ENCODE peak calls at places on chromosome 9, in five cellular contexts. L is WERI-Rb-1, X is HFF-Myc, P is left ventricle myocardium inferior, O is AG08396. Y is an unnamed sample.

GRCh38 chr9:119020730-119021333 is 348.4 kb downstream of the BRINP1 start:
- DNase-seq in P (no peak), L (no peak), O (no peak), X (no peak), Y (no peak)

GRCh38 chr9:6014668-6015270 is 655 bp downstream of the RANBP6 start:
- DNase-seq in L (no peak), X (no peak), O (peak), P (no peak), Y (no peak)

GRCh38 chr9:112119225-112120045 is 55.7 kb downstream of the SUSD1 start:
- DNase-seq in L (peak), P (no peak), O (no peak), X (no peak), Y (no peak)

GRCh38 chr9:84125046-84125445 is 144.4 kb downstream of the RMI1 start:
- DNase-seq in O (no peak), X (no peak), L (no peak), P (no peak), Y (no peak)

GRCh38 chr9:4293293-4293931 is 6.5 kb downstream of the GLIS3 start:
- DNase-seq in O (peak), X (peak), L (no peak), P (no peak), Y (no peak)

GRCh38 chr9:136122425-136123383 is 4.0 kb upstream of the TMEM250 start:
- DNase-seq in O (peak), X (no peak), L (peak), P (peak), Y (no peak)

GRCh38 chr9:22913026-22913425 is 466.4 kb downstream of the DMRTA1 start:
- DNase-seq in X (no peak), L (no peak), P (no peak), O (no peak), Y (no peak)

GRCh38 chr9:110687497-110687896 is 18.9 kb downstream of the MUSK start:
- DNase-seq in X (no peak), O (no peak), L (no peak), P (no peak), Y (no peak)

GRCh38 chr9:129524848-129525345 is 96.0 kb downstream of the C9orf50 start:
- DNase-seq in O (no peak), P (no peak), X (no peak), L (no peak), Y (no peak)

GRCh38 chr9:3179716-3180115 is 335.8 kb upstream of the PUM3 start:
- DNase-seq in O (no peak), L (no peak), X (no peak), P (no peak), Y (no peak)

GRCh38 chr9:137975936-137976565 is 98.5 kb downstream of the CACNA1B start:
- DNase-seq in L (no peak), P (no peak), O (no peak), X (no peak), Y (no peak)

GRCh38 chr9:135809166-135809565 is 98.2 kb downstream of the CAMSAP1 start:
- DNase-seq in L (no peak), P (no peak), X (no peak), O (no peak), Y (no peak)

GRCh38 chr9:128877852-128878251 is 3.9 kb downstream of the KYAT1 start:
- DNase-seq in L (no peak), O (no peak), X (no peak), P (no peak), Y (no peak)

GRCh38 chr9:111429175-111429574 is 55.0 kb downstream of the ECPAS start:
- DNase-seq in X (no peak), P (no peak), L (no peak), O (no peak), Y (no peak)

GRCh38 chr9:114856942-114857315 is 51.1 kb upstream of the TNFSF15 start:
- DNase-seq in L (no peak), X (no peak), O (no peak), P (no peak), Y (no peak)

GRCh38 chr9:69801994-69802393 is 18.6 kb upstream of the CFAP95 start:
- DNase-seq in L (no peak), O (no peak), P (no peak), X (no peak), Y (no peak)

GRCh38 chr9:85055506-85056202 is 386.1 kb downstream of the NTRK2 start:
- DNase-seq in X (no peak), L (no peak), P (no peak), O (no peak), Y (no peak)

GRCh38 chr9:125603478-125604021 is 103.5 kb downstream of the MAPKAP1 start:
- DNase-seq in X (no peak), O (no peak), L (no peak), P (no peak), Y (no peak)

GRCh38 chr9:134365791-134366222 is 39.6 kb downstream of the RXRA start:
- DNase-seq in L (peak), O (peak), P (peak), X (peak), Y (no peak)

GRCh38 chr9:114958021-114958846 is 27.8 kb upstream of the TNFSF8 start:
- DNase-seq in L (no peak), O (no peak), X (no peak), P (peak), Y (no peak)

GRCh38 chr9:127536499-127536898 is 75.6 kb upstream of the STXBP1 start:
- DNase-seq in L (no peak), P (no peak), O (no peak), X (no peak), Y (no peak)

GRCh38 chr9:134180786-134181647 is 16.7 kb upstream of the RNU6ATAC start:
- DNase-seq in L (peak), P (no peak), X (no peak), O (no peak), Y (peak)

GRCh38 chr9:123225374-123225813 is 43.0 kb downstream of the STRBP start:
- DNase-seq in L (peak), X (peak), P (no peak), O (peak), Y (no peak)

GRCh38 chr9:136620441-136621018 is 42.2 kb upstream of the EGFL7 start:
- DNase-seq in L (no peak), P (peak), O (no peak), X (no peak), Y (no peak)

GRCh38 chr9:136835932-136836901 is 6.1 kb upstream of the AJM1 start:
- DNase-seq in O (no peak), L (no peak), P (peak), X (no peak), Y (no peak)

GRCh38 chr9:134319306-134320194 is 6.7 kb upstream of the RXRA start:
- DNase-seq in X (no peak), O (no peak), L (no peak), P (peak), Y (no peak)

GRCh38 chr9:107906074-107906473 is 416.5 kb upstream of the KLF4 start:
- DNase-seq in P (no peak), L (no peak), O (no peak), X (no peak), Y (no peak)

GRCh38 chr9:120435066-120435465 is 144.9 kb downstream of the CDK5RAP2 start:
- DNase-seq in P (no peak), X (no peak), O (peak), L (no peak), Y (no peak)